ENCODE peak calls at places on chromosome 11, in nine cellular contexts. Q, S, N, U, K, D, A, R and P are unnamed samples.

GRCh38 chr11:612201-612960 is 3.4 kb downstream of the IRF7 start:
- DNase-seq in Q (no peak), S (peak), N (peak), U (no peak), K (peak), D (no peak), A (peak), R (peak), P (no peak)

GRCh38 chr11:19595840-19596751 is 116.5 kb upstream of the NAV2 start:
- DNase-seq in Q (peak), S (no peak), N (no peak), U (no peak), K (no peak), D (no peak), A (no peak), R (peak), P (no peak)

GRCh38 chr11:73205666-73206343 is 12.3 kb upstream of the P2RY2 start:
- DNase-seq in Q (no peak), S (peak), N (no peak), U (no peak), K (no peak), D (no peak), A (no peak), R (no peak), P (peak)

GRCh38 chr11:5380740-5381342 is 2.8 kb upstream of the OR51M1 start:
- DNase-seq in Q (no peak), S (peak), N (peak), U (peak), K (peak), D (peak), A (peak), R (no peak), P (peak)

GRCh38 chr11:8368194-8368593 is 104.5 kb upstream of the LMO1 start:
- DNase-seq in Q (peak), S (no peak), N (no peak), U (no peak), K (no peak), D (no peak), A (no peak), R (no peak), P (no peak)

GRCh38 chr11:7672276-7672959 is 882 bp downstream of the CYB5R2 start:
- DNase-seq in Q (no peak), S (no peak), N (no peak), U (no peak), K (no peak), D (no peak), A (no peak), R (no peak), P (no peak)

GRCh38 chr11:17770048-17770652 is 35.6 kb downstream of the KCNC1 start:
- DNase-seq in Q (no peak), S (peak), N (no peak), U (peak), K (peak), D (no peak), A (peak), R (peak), P (no peak)

GRCh38 chr11:59173964-59174663 is 2.2 kb downstream of the DTX4 start:
- DNase-seq in Q (peak), S (peak), N (no peak), U (no peak), K (peak), D (no peak), A (peak), R (no peak), P (peak)

GRCh38 chr11:117315285-117316196 is 515 bp downstream of the BACE1 start:
- DNase-seq in Q (peak), S (no peak), N (no peak), U (no peak), K (peak), D (peak), A (no peak), R (peak), P (no peak)

GRCh38 chr11:98411777-98412176 is 609.0 kb upstream of the CNTN5 start:
- DNase-seq in Q (no peak), S (no peak), N (no peak), U (no peak), K (no peak), D (no peak), A (no peak), R (no peak), P (no peak)

GRCh38 chr11:34890812-34891211 is 25.4 kb downstream of the APIP start:
- DNase-seq in Q (no peak), S (no peak), N (peak), U (no peak), K (peak), D (no peak), A (no peak), R (no peak), P (no peak)

GRCh38 chr11:105609832-105610781 is at the start of gene GRIA4:
- DNase-seq in Q (peak), S (no peak), N (no peak), U (no peak), K (peak), D (no peak), A (peak), R (peak), P (no peak)

GRCh38 chr11:67252831-67253239 is 13.4 kb upstream of the GRK2 start:
- DNase-seq in Q (peak), S (no peak), N (no peak), U (no peak), K (peak), D (no peak), A (no peak), R (no peak), P (peak)

GRCh38 chr11:3121931-3122774 is 43.0 kb downstream of the OSBPL5 start:
- DNase-seq in Q (peak), S (peak), N (no peak), U (no peak), K (no peak), D (no peak), A (peak), R (peak), P (no peak)

GRCh38 chr11:129457321-129457720 is 81.7 kb downstream of the BARX2 start:
- DNase-seq in Q (no peak), S (peak), N (no peak), U (no peak), K (no peak), D (no peak), A (no peak), R (no peak), P (no peak)

GRCh38 chr11:15568440-15568839 is 453.7 kb downstream of the INSC start:
- DNase-seq in Q (no peak), S (no peak), N (no peak), U (no peak), K (no peak), D (no peak), A (no peak), R (no peak), P (no peak)

GRCh38 chr11:58316142-58316541 is 42.7 kb downstream of the OR5B17 start:
- DNase-seq in Q (no peak), S (no peak), N (no peak), U (no peak), K (no peak), D (no peak), A (no peak), R (no peak), P (no peak)

GRCh38 chr11:10197091-10197490 is 96.9 kb downstream of the SBF2 start:
- DNase-seq in Q (no peak), S (no peak), N (no peak), U (no peak), K (no peak), D (no peak), A (no peak), R (no peak), P (no peak)

GRCh38 chr11:74004694-74005615 is 3.9 kb downstream of the UCP3 start:
- DNase-seq in Q (peak), S (peak), N (no peak), U (peak), K (no peak), D (no peak), A (peak), R (no peak), P (no peak)

GRCh38 chr11:107704432-107704831 is 7.4 kb downstream of the SLN start:
- DNase-seq in Q (no peak), S (no peak), N (no peak), U (no peak), K (no peak), D (no peak), A (no peak), R (no peak), P (no peak)

GRCh38 chr11:103326070-103326794 is 217.0 kb downstream of the DYNC2H1 start:
- DNase-seq in Q (no peak), S (peak), N (peak), U (peak), K (peak), D (peak), A (no peak), R (peak), P (peak)

GRCh38 chr11:115939104-115939503 is 434.9 kb upstream of the CADM1 start:
- DNase-seq in Q (no peak), S (no peak), N (no peak), U (no peak), K (no peak), D (no peak), A (no peak), R (no peak), P (no peak)

GRCh38 chr11:11218287-11218986 is 134.6 kb downstream of the CSNK2A3 start:
- DNase-seq in Q (no peak), S (peak), N (no peak), U (no peak), K (no peak), D (no peak), A (peak), R (no peak), P (no peak)

DNA sequence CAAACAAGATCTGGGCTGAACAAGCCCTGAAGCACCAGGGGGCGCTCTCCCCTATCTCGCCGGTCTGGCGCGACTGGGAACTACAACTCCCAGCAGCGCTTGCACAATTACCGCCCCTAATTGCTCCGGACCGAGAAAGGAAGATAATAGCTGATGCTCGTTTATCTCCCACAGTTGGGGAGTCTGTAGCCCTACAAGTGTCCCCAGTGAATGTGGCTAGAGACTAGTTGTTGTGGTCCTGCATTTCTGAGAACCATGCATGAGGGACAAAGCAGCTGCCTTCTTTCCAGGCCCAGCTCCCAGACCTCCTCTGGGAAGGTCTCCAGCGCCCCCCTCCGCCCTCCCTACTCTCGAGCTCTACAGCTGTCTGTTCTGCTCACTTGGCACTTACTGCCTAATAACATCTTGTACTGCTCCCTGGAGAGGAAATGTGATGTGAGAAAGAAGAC is 34.4 kb downstream of the NRXN2 start:
- DNase-seq in Q (peak), S (peak), N (peak), U (peak), K (peak), D (peak), A (peak), R (peak), P (peak)
- TF ChIP-seq POLR2AphosphoS5 in Q (peak), S (no peak), N (no peak), U (no peak), K (no peak), D (no peak), A (peak), R (no peak), P (no peak)

GRCh38 chr11:12289667-12290476 is 87.5 kb upstream of the PARVA start:
- DNase-seq in Q (no peak), S (no peak), N (no peak), U (no peak), K (no peak), D (no peak), A (peak), R (no peak), P (no peak)

GRCh38 chr11:12287009-12287373 is 90.4 kb upstream of the PARVA start:
- DNase-seq in Q (peak), S (peak), N (peak), U (no peak), K (no peak), D (no peak), A (peak), R (no peak), P (no peak)

GRCh38 chr11:12287374-12288211 is 89.8 kb upstream of the PARVA start:
- DNase-seq in Q (peak), S (peak), N (peak), U (peak), K (peak), D (no peak), A (peak), R (peak), P (no peak)

GRCh38 chr11:12288934-12289666 is 88.3 kb upstream of the PARVA start:
- DNase-seq in Q (no peak), S (no peak), N (no peak), U (no peak), K (no peak), D (no peak), A (no peak), R (peak), P (no peak)

DNA sequence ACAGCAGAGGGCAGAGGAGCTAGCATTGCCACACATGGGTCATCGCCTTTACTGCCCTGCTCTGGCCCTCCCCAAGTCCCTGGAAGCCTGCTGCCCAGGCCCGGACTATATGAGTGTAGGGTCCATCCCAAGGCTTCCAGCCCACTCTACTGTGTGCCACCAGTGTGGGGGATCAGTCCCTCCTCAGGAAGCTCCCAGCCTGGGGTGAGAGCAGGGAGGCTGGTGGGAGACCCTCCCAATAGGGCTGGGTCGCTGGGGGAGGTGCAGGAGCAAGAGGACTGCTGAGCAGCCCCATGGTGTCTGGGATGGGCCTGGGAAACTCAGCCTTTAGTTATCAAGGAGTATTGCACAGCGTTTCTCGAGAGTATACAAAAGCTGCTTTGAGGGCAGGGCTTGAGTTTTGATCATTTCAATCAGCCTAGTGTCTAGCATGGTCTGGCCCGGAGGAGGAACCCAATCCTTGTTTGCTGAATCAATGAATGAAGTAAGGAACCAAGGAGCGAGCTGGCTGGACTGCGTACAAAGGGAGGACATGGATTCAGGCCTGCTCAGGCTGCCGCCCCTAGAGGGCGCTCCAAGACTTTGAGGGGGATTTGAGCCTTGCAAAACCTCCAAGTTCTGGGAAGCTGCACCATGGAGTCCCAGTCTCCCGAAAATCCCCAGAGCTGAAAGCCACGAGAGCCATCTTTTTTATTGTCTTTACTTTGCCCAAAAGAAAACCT is 89.0 kb upstream of the PARVA start:
- DNase-seq in Q (peak), S (peak), N (peak), U (peak), K (peak), D (peak), A (peak), R (no peak), P (no peak)
- TF ChIP-seq POLR2AphosphoS5 in Q (peak), S (no peak), N (no peak), U (no peak), K (no peak), D (no peak), A (no peak), R (no peak), P (no peak)

DNA sequence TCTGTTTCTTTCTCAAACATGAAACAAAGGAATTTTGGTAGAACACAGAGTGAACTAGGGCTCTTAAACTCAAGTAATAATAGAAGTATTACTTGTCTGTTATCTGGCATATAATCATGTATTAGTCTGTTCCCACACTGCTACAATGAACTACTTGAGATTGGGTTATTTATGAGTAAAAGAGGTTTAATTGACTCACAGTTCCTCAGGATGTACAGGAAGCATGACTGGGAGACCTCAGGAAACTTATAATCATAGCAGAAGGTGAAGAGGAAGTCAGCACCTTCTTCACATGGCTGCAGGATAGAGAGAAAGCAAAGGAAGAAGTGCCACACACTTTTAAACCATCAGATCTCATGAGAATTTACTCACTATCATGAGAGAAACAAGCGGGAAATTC is 273.4 kb downstream of the ETS1 start:
- DNase-seq in Q (no peak), S (no peak), N (no peak), U (no peak), K (no peak), D (no peak), A (no peak), R (no peak), P (no peak)
- TF ChIP-seq POLR2AphosphoS5 in Q (no peak), S (no peak), N (no peak), U (no peak), K (no peak), D (no peak), A (no peak), R (no peak), P (no peak)

GRCh38 chr11:72103754-72104167 is 664 bp upstream of the LAMTOR1 start:
- DNase-seq in Q (no peak), S (no peak), N (no peak), U (no peak), K (no peak), D (no peak), A (no peak), R (no peak), P (no peak)

GRCh38 chr11:72102946-72103753 is at the start of gene LAMTOR1:
- DNase-seq in Q (peak), S (peak), N (peak), U (peak), K (peak), D (peak), A (peak), R (peak), P (peak)

GRCh38 chr11:72102162-72102561 is 935 bp downstream of the LAMTOR1 start:
- DNase-seq in Q (no peak), S (no peak), N (no peak), U (no peak), K (no peak), D (no peak), A (no peak), R (no peak), P (no peak)

GRCh38 chr11:72100462-72100861 is 2.6 kb downstream of the LAMTOR1 start:
- DNase-seq in Q (no peak), S (no peak), N (no peak), U (peak), K (no peak), D (no peak), A (no peak), R (no peak), P (peak)

GRCh38 chr11:72102631-72102945 is 509 bp downstream of the LAMTOR1 start:
- DNase-seq in Q (no peak), S (no peak), N (no peak), U (no peak), K (no peak), D (no peak), A (no peak), R (no peak), P (no peak)
- TF ChIP-seq POLR2AphosphoS5 in Q (no peak), S (no peak), N (no peak), U (no peak), K (no peak), D (no peak), A (no peak), R (no peak), P (no peak)